ENCODE peak calls at places on chromosome 21, in ten cellular contexts. D is AG10803; S is neural crest cell; B is stimulated activated CD8-positive, alpha-beta memory T cell treated with anti-CD3 and anti-CD28 coated beads, Interleukin-15, amount 100 ng/mL, for 48 hours; H is GF-D8; E is bronchial epithelial cell; P is endothelial cell of umbilical vein; G is fibroblast of the conjunctiva; K is NCI-H69; Y is activated naive CD4-positive, alpha-beta T cell. X is an unnamed sample.

GRCh38 chr21:31678478-31678877 is 19.0 kb downstream of the SOD1 start:
- DNase-seq in D (no peak), B (no peak), K (no peak), H (no peak), S (no peak), E (no peak), G (no peak), P (no peak), Y (no peak), X (no peak)

GRCh38 chr21:22791986-22792560 is 1793.9 kb downstream of the NCAM2 start:
- DNase-seq in K (peak; percentile 81), E (peak; percentile 25), H (no peak), Y (no peak), G (peak; percentile 34), S (peak; percentile 4), B (no peak), P (peak; percentile 77), D (peak; percentile 37), X (no peak)

GRCh38 chr21:26961704-26962103 is 5.2 kb downstream of the ADAMTS5 start:
- DNase-seq in K (peak; percentile 22), H (no peak), G (no peak), Y (no peak), P (no peak), E (no peak), D (peak; percentile 38), B (no peak), S (no peak), X (no peak)

GRCh38 chr21:45542667-45543370 is 579 bp upstream of the SLC19A1 start:
- DNase-seq in D (no peak), G (no peak), S (no peak), E (no peak), Y (no peak), P (no peak), B (no peak), K (peak; percentile 56), H (no peak), X (peak; percentile 13)

GRCh38 chr21:29870814-29871213 is 69.0 kb downstream of the GRIK1 start:
- DNase-seq in P (no peak), D (no peak), B (no peak), H (no peak), Y (no peak), G (no peak), E (peak; percentile 36), S (no peak), K (no peak), X (no peak)

GRCh38 chr21:17514124-17514481 is 1.3 kb downstream of the CXADR start:
- DNase-seq in B (no peak), K (peak; percentile 57), Y (no peak), S (no peak), E (peak; percentile 71), G (no peak), H (no peak), P (peak; percentile 44), D (no peak), X (no peak)

GRCh38 chr21:24941316-24942185 is 665.7 kb downstream of the MRPL39 start:
- DNase-seq in H (no peak), B (no peak), D (no peak), K (peak; percentile 59), P (no peak), E (peak; percentile 10), S (no peak), Y (no peak), G (no peak), X (no peak)

GRCh38 chr21:42093991-42094417 is 22.9 kb downstream of the UMODL1 start:
- DNase-seq in K (no peak), D (peak; percentile 91), G (peak; percentile 34), Y (no peak), S (no peak), P (peak; percentile 4), B (no peak), H (no peak), E (peak; percentile 80), X (no peak)

GRCh38 chr21:16279658-16280581 is 550.1 kb downstream of the USP25 start:
- DNase-seq in B (no peak), P (peak; percentile 70), S (peak; percentile 59), E (no peak), H (no peak), Y (no peak), K (no peak), D (peak; percentile 44), G (peak; percentile 42), X (no peak)

GRCh38 chr21:37855568-37856391 is 60.5 kb downstream of the KCNJ6 start:
- DNase-seq in G (no peak), K (peak; percentile 53), P (no peak), E (no peak), B (no peak), H (no peak), D (peak; percentile 96), S (no peak), Y (no peak), X (no peak)

GRCh38 chr21:41438425-41439113 is 12.5 kb downstream of the MX1 start:
- DNase-seq in Y (no peak), D (no peak), E (no peak), K (no peak), H (no peak), S (no peak), G (no peak), B (no peak), P (no peak), X (no peak)

GRCh38 chr21:31397939-31398338 is 53.9 kb upstream of the TIAM1 start:
- DNase-seq in D (no peak), K (peak; percentile 72), B (no peak), H (no peak), P (no peak), G (no peak), Y (no peak), S (peak; percentile 36), E (peak; percentile 14), X (no peak)

GRCh38 chr21:23162213-23162946 is 2164.2 kb downstream of the NCAM2 start:
- DNase-seq in D (no peak), P (peak; percentile 94), Y (no peak), H (no peak), S (no peak), B (no peak), G (no peak), K (peak; percentile 49), E (peak; percentile 67), X (no peak)

GRCh38 chr21:42636931-42637601 is 16.4 kb upstream of the PDE9A start:
- DNase-seq in H (no peak), E (no peak), K (no peak), B (no peak), P (no peak), S (no peak), G (no peak), Y (no peak), D (no peak), X (no peak)

GRCh38 chr21:27647401-27647800 is 680.5 kb upstream of the ADAMTS5 start:
- DNase-seq in Y (no peak), E (peak; percentile 37), P (peak; percentile 40), H (no peak), S (no peak), K (no peak), B (no peak), G (no peak), D (no peak), X (no peak)

GRCh38 chr21:41451753-41452676 is 26.0 kb downstream of the MX1 start:
- DNase-seq in S (no peak), P (no peak), K (no peak), E (peak; percentile 33), H (no peak), Y (no peak), D (no peak), B (no peak), G (no peak), X (no peak)

GRCh38 chr21:37006521-37007291 is at the start of gene RIPPLY3:
- DNase-seq in G (no peak), K (peak; percentile 78), Y (no peak), D (peak; percentile 8), H (no peak), B (no peak), P (no peak), S (peak; percentile 23), E (no peak), X (no peak)

GRCh38 chr21:36729301-36729970 is 30.5 kb downstream of the SIM2 start:
- DNase-seq in Y (no peak), B (no peak), G (no peak), H (no peak), D (no peak), K (no peak), P (no peak), S (no peak), E (no peak), X (no peak)

GRCh38 chr21:38460171-38460742 is 38.0 kb downstream of the ERG start:
- DNase-seq in H (no peak), P (peak; percentile 97), B (no peak), D (peak; percentile 46), S (no peak), G (peak; percentile 29), Y (no peak), E (peak; percentile 92), K (no peak), X (no peak)

GRCh38 chr21:42061195-42061865 is 9.8 kb upstream of the UMODL1 start:
- DNase-seq in H (peak; percentile 53), K (no peak), E (no peak), G (no peak), Y (no peak), S (no peak), P (no peak), B (peak; percentile 8), D (no peak), X (no peak)

GRCh38 chr21:45699251-45699942 is 55.9 kb downstream of the PCBP3 start:
- DNase-seq in B (no peak), P (no peak), K (no peak), S (no peak), G (no peak), H (no peak), E (no peak), Y (no peak), D (no peak), X (no peak)

GRCh38 chr21:38223893-38224540 is 32.8 kb upstream of the KCNJ15 start:
- DNase-seq in G (no peak), D (no peak), H (no peak), Y (no peak), B (no peak), K (peak; percentile 54), S (no peak), P (no peak), E (no peak), X (no peak)

GRCh38 chr21:45167796-45168222 is 93.4 kb downstream of the ADARB1 start:
- DNase-seq in E (no peak), D (peak; percentile 71), H (no peak), G (peak; percentile 58), Y (no peak), K (no peak), B (no peak), P (no peak), S (no peak), X (no peak)

GRCh38 chr21:44784810-44785209 is 16.8 kb downstream of the UBE2G2 start:
- DNase-seq in B (no peak), E (no peak), G (no peak), H (no peak), K (no peak), P (no peak), D (no peak), S (no peak), Y (no peak), X (no peak)

GRCh38 chr21:27569831-27570230 is 602.9 kb upstream of the ADAMTS5 start:
- DNase-seq in G (no peak), Y (no peak), K (no peak), H (no peak), B (no peak), S (no peak), E (no peak), P (peak; percentile 4), D (peak; percentile 60), X (no peak)

GRCh38 chr21:32094792-32095191 is 184.1 kb downstream of the MIS18A start:
- DNase-seq in P (peak; percentile 20), Y (no peak), D (peak; percentile 40), G (no peak), H (no peak), B (no peak), K (no peak), S (no peak), E (no peak), X (no peak)

GRCh38 chr21:45977396-45977795 is 4.2 kb upstream of the COL6A1 start:
- DNase-seq in S (no peak), E (no peak), D (no peak), Y (no peak), H (no peak), G (no peak), K (no peak), P (no peak), B (no peak), X (no peak)

GRCh38 chr21:31873696-31874599 is 1.1 kb downstream of the HUNK start:
- DNase-seq in B (peak; percentile 31), S (peak; percentile 84), H (no peak), P (no peak), D (peak; percentile 39), K (peak; percentile 77), G (no peak), E (no peak), Y (peak; percentile 25), X (no peak)